ENCODE peak calls at places on chromosomes 11 and 22, in seven cellular contexts. V, G, T, H, M, P and Z are unnamed samples.
A peak's percentile ranks its signal among the peaks of the same experiment; 100 is the strongest.

GRCh38 chr22:43313497-43314474 is 29.4 kb downstream of the SCUBE1 start:
- DNase-seq in V (no peak), G (no peak), T (peak; percentile 33), H (no peak), M (no peak), P (no peak), Z (peak; percentile 93)

GRCh38 chr22:25404556-25404922 is 159.9 kb upstream of the GRK3 start:
- DNase-seq in V (no peak), G (no peak), T (peak; percentile 84), H (no peak), M (no peak), P (peak; percentile 90), Z (no peak)

GRCh38 chr22:42202669-42203068 is 67.8 kb downstream of the TCF20 start:
- DNase-seq in V (no peak), G (no peak), T (no peak), H (no peak), M (no peak), P (no peak), Z (no peak)

GRCh38 chr11:83865636-83866461 is 579.7 kb upstream of the CCDC90B start:
- DNase-seq in V (no peak), G (no peak), T (no peak), H (no peak), M (no peak), P (no peak), Z (no peak)

GRCh38 chr11:130513132-130513531 is 64.7 kb downstream of the ADAMTS15 start:
- DNase-seq in V (no peak), G (no peak), T (no peak), H (no peak), M (no peak), P (no peak), Z (peak; percentile 84)

GRCh38 chr11:111905391-111905790 is 6.2 kb downstream of the CRYAB start:
- DNase-seq in V (no peak), G (no peak), T (no peak), H (no peak), M (no peak), P (no peak), Z (no peak)

GRCh38 chr11:113345978-113346377 is 31.6 kb downstream of the TTC12 start:
- DNase-seq in V (no peak), G (no peak), T (no peak), H (no peak), M (no peak), P (no peak), Z (no peak)

GRCh38 chr11:68150029-68150428 is 28.8 kb upstream of the CHKA start:
- DNase-seq in V (peak; percentile 78), G (no peak), T (no peak), H (no peak), M (no peak), P (no peak), Z (peak; percentile 81)

GRCh38 chr11:122439911-122440782 is 215.4 kb upstream of the UBASH3B start:
- DNase-seq in V (peak; percentile 43), G (no peak), T (no peak), H (no peak), M (no peak), P (peak; percentile 39), Z (no peak)

GRCh38 chr11:47383106-47383505 is 4.8 kb upstream of the SPI1 start:
- DNase-seq in V (no peak), G (no peak), T (peak; percentile 35), H (no peak), M (no peak), P (no peak), Z (no peak)

GRCh38 chr11:66225054-66225453 is 43.4 kb upstream of the RAB1B start:
- DNase-seq in V (no peak), G (no peak), T (peak; percentile 25), H (no peak), M (no peak), P (no peak), Z (no peak)

GRCh38 chr11:74870485-74870884 is 78.4 kb downstream of the XRRA1 start:
- DNase-seq in V (no peak), G (no peak), T (no peak), H (no peak), M (peak; percentile 18), P (no peak), Z (no peak)

GRCh38 chr11:78961186-78961782 is 386.6 kb upstream of the NARS2 start:
- DNase-seq in V (peak; percentile 38), G (no peak), T (no peak), H (no peak), M (no peak), P (peak; percentile 27), Z (peak; percentile 45)

GRCh38 chr22:31193092-31193491 is 19.0 kb upstream of the LIMK2 start:
- DNase-seq in V (no peak), G (no peak), T (no peak), H (no peak), M (no peak), P (no peak), Z (no peak)

GRCh38 chr22:50274311-50274710 is 4.1 kb upstream of the MAPK11 start:
- DNase-seq in V (peak; percentile 61), G (peak; percentile 60), T (no peak), H (no peak), M (no peak), P (no peak), Z (no peak)

GRCh38 chr22:43848366-43849171 is 13.7 kb downstream of the SULT4A1 start:
- DNase-seq in V (peak; percentile 29), G (no peak), T (peak; percentile 63), H (no peak), M (no peak), P (peak; percentile 45), Z (peak; percentile 70)

GRCh38 chr11:59197990-59198389 is 14.7 kb downstream of the MPEG1 start:
- DNase-seq in V (peak; percentile 61), G (no peak), T (no peak), H (no peak), M (no peak), P (peak; percentile 87), Z (no peak)

GRCh38 chr11:95505927-95506426 is 275.0 kb upstream of the SESN3 start:
- DNase-seq in V (no peak), G (no peak), T (no peak), H (no peak), M (no peak), P (no peak), Z (no peak)

GRCh38 chr11:128802358-128802981 is 64.6 kb downstream of the KCNJ1 start:
- DNase-seq in V (peak; percentile 28), G (no peak), T (no peak), H (no peak), M (no peak), P (no peak), Z (no peak)

GRCh38 chr11:72146625-72147024 is 11.1 kb downstream of the FOLR3 start:
- DNase-seq in V (no peak), G (no peak), T (no peak), H (no peak), M (no peak), P (no peak), Z (no peak)

GRCh38 chr11:20584093-20584774 is 15.2 kb upstream of the SLC6A5 start:
- DNase-seq in V (no peak), G (no peak), T (no peak), H (no peak), M (no peak), P (no peak), Z (no peak)

GRCh38 chr22:27961182-27961581 is 42.1 kb upstream of the PITPNB start:
- DNase-seq in V (no peak), G (no peak), T (no peak), H (no peak), M (no peak), P (no peak), Z (no peak)

GRCh38 chr11:78542007-78542406 is 32.7 kb downstream of the NARS2 start:
- DNase-seq in V (no peak), G (no peak), T (no peak), H (no peak), M (no peak), P (no peak), Z (no peak)

GRCh38 chr22:32478994-32479393 is 4.4 kb downstream of the FBXO7 start:
- DNase-seq in V (no peak), G (no peak), T (no peak), H (no peak), M (no peak), P (no peak), Z (no peak)

GRCh38 chr11:72668645-72669347 is 5.4 kb downstream of the PDE2A start:
- DNase-seq in V (no peak), G (no peak), T (no peak), H (peak; percentile 85), M (peak; percentile 83), P (no peak), Z (no peak)

GRCh38 chr22:45869448-45869847 is 107.5 kb downstream of the WNT7B start:
- DNase-seq in V (no peak), G (peak; percentile 8), T (peak; percentile 39), H (no peak), M (no peak), P (peak; percentile 42), Z (no peak)

GRCh38 chr11:134536677-134537076 is 124.6 kb upstream of the B3GAT1 start:
- DNase-seq in V (no peak), G (no peak), T (no peak), H (no peak), M (no peak), P (no peak), Z (no peak)

DNA sequence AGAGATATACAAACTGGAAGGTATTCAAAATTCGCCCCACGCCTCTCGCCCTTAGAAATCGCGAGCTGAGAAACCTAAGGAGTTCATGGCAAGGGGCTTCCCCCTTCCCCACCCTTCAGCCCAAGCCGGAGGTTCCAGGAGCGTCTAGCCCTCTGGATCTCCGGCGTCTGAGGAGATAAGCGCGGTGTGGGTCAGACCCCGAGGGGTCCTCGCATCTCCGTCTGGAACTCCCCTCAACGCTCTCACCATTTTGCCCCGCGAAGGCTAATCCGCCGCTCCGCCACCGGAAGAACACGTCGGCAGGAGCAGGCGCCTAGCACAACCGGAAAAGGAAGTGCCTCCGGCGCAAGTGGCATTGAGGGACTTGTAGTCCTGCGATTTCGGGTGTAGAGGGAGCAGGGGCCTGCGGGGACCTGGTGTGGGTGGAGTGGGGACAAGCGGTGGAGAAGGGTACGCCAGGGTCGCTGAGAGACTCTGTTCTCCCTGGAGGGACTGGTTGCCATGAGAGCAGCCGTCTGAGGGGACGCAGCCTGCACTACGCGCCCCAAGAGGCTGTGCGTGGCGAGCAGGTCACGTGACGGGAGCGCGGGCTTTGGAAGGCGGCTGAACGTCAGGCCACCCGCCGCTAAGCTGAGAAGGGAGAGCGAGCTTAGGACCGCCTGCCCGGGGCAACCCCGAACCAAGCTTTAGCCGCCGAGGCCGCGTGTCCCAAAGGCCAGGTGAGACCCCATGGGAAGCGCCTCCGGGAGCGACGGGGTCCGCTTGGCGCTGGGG is at the start of the genes FEN1 and TMEM258:
- DNase-seq in V (peak; percentile 88), G (peak; percentile 90), T (peak; percentile 98), H (peak; percentile 94), M (peak; percentile 91), P (peak; percentile 96), Z (peak; percentile 86)
- TF ChIP-seq POLR2A in V (peak; percentile 86), G (peak; percentile 22), T (peak; percentile 11), H (peak; percentile 94), M (peak; percentile 89), P (peak; percentile 76), Z (no peak)

GRCh38 chr11:8080674-8081590 is at the start of gene TUB:
- DNase-seq in V (no peak), G (no peak), T (peak; percentile 61), H (no peak), M (peak; percentile 54), P (peak; percentile 88), Z (no peak)
- TF ChIP-seq POLR2A in V (no peak), G (no peak), T (no peak), H (no peak), M (no peak), P (no peak), Z (no peak)

GRCh38 chr11:70397983-70398833 is at the start of gene CTTN:
- DNase-seq in V (peak; percentile 85), G (peak; percentile 34), T (peak; percentile 94), H (peak; percentile 78), M (peak; percentile 84), P (peak; percentile 97), Z (peak; percentile 55)
- TF ChIP-seq POLR2A in V (peak; percentile 71), G (peak; percentile 78), T (no peak), H (no peak), M (no peak), P (peak; percentile 76), Z (no peak)

GRCh38 chr22:30015229-30015797 is 65.0 kb upstream of the HORMAD2 start:
- DNase-seq in V (no peak), G (no peak), T (no peak), H (no peak), M (no peak), P (no peak), Z (no peak)
- TF ChIP-seq POLR2A in V (no peak), G (no peak), T (no peak), H (no peak), M (no peak), P (no peak), Z (no peak)